ENCODE peak calls at places on chromosomes 13 and 19, in eight cellular contexts. M, J, L, T, K, N, S and W are unnamed samples.

GRCh38 chr13:28059214-28059613 is 41.2 kb downstream of the FLT3 start:
- DNase-seq in T (peak; percentile 51), S (no peak), L (peak; percentile 16), K (peak; percentile 62), M (peak; percentile 33), N (peak; percentile 44), J (peak; percentile 54), W (peak; percentile 36)

GRCh38 chr19:45518469-45518826 is 11.2 kb downstream of the VASP start:
- DNase-seq in J (no peak), S (peak; percentile 7), L (no peak), T (peak; percentile 57), N (peak; percentile 56), K (no peak), M (no peak), W (no peak)

GRCh38 chr13:113398963-113399754 is 35.2 kb upstream of the GRTP1 start:
- DNase-seq in M (no peak), L (no peak), S (no peak), K (peak; percentile 30), N (no peak), J (no peak), T (no peak), W (no peak)

GRCh38 chr13:102359264-102359663 is 42.6 kb downstream of the FGF14 start:
- DNase-seq in M (no peak), J (no peak), L (no peak), N (no peak), T (no peak), K (no peak), S (no peak), W (no peak)

GRCh38 chr19:31352296-31352781 is 3.1 kb upstream of the TSHZ3 start:
- DNase-seq in L (no peak), K (no peak), S (no peak), M (no peak), N (no peak), J (no peak), T (no peak), W (no peak)

GRCh38 chr19:31149306-31149975 is 199.8 kb downstream of the TSHZ3 start:
- DNase-seq in J (no peak), N (no peak), L (no peak), K (no peak), M (no peak), S (no peak), T (no peak), W (no peak)

GRCh38 chr19:42132030-42132628 is at the start of gene POU2F2:
- DNase-seq in N (peak; percentile 54), K (no peak), J (no peak), L (no peak), M (no peak), T (peak; percentile 81), S (no peak), W (no peak)

GRCh38 chr13:101343128-101343787 is 73.0 kb downstream of the NALCN start:
- DNase-seq in L (no peak), N (no peak), K (no peak), M (no peak), S (no peak), J (no peak), T (no peak), W (no peak)

GRCh38 chr19:33232656-33233055 is 7.0 kb upstream of the SLC7A10 start:
- DNase-seq in L (no peak), S (no peak), J (no peak), K (no peak), T (no peak), M (no peak), N (no peak), W (no peak)

GRCh38 chr13:113915786-113916329 is 52.0 kb upstream of the GAS6 start:
- DNase-seq in S (no peak), T (no peak), J (no peak), M (no peak), K (no peak), N (peak; percentile 19), L (no peak), W (no peak)

GRCh38 chr19:41904118-41904870 is 21.3 kb downstream of the ARHGEF1 start:
- DNase-seq in L (no peak), M (no peak), J (peak; percentile 81), S (no peak), K (no peak), N (peak; percentile 90), T (peak; percentile 90), W (no peak)

GRCh38 chr13:41914552-41914951 is 46.4 kb downstream of the VWA8 start:
- DNase-seq in S (no peak), T (no peak), M (no peak), L (no peak), J (no peak), N (no peak), K (no peak), W (no peak)
- H3K27ac ChIP-seq in S (peak overlapping the region; percentile 35), T (no peak overlapping the region), M (peak overlapping the region; percentile 23), L (peak overlapping the region; percentile 15), J (no peak overlapping the region), N (no peak overlapping the region), K (no peak overlapping the region), W (no peak overlapping the region)

DNA sequence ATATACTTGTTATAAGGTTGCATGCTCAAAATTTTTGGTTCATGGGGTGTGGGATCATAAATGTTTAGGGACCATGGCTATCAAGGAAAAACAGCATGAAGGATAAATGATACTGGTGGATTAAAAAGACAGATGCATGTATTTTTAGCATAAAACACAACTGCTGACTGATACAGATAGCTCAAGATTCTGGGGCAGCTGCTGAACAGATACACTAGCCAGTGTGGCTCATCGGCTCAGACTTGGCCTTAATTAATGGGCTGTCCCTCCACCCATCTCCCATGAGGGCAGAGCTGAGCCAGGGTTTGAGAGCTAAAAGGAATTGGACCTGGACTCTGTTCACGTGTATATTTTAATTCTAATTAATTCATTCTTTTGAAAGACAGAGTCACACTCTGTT is 11.5 kb downstream of the ALOX5AP start:
- DNase-seq in S (no peak), M (no peak), N (no peak), J (no peak), T (no peak), L (no peak), K (no peak), W (no peak)
- H3K27ac ChIP-seq in S (no peak overlapping the region), M (no peak overlapping the region), N (no peak overlapping the region), J (no peak overlapping the region), T (peak overlapping the region; percentile 20), L (no peak overlapping the region), K (no peak overlapping the region), W (no peak overlapping the region)

DNA sequence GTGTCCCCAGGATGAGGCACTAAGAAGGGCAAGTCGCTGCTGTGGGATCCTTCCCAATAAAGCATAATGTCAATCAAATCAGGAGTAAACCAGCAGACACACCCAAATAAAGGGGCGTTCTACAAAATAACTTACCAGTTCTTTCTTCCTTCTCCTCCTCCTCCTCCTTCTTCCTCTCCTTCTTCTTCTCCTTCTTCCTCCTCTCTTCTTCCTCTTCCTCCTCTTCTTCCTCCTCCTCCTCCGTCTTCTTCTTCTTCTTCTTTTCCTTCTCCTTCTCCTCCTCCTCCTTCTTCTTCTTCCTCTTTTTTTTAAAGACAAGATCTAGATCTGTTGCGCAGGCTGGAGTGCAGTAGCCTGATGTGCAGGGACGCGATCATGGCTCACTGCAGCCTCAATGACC is 225.8 kb downstream of the UQCRFS1 start:
- DNase-seq in N (no peak), M (no peak), K (no peak), S (no peak), L (no peak), J (no peak), T (no peak), W (no peak)
- H3K27ac ChIP-seq in N (no peak overlapping the region), M (no peak overlapping the region), K (no peak overlapping the region), S (no peak overlapping the region), L (no peak overlapping the region), J (no peak overlapping the region), T (no peak overlapping the region), W (no peak overlapping the region)

DNA sequence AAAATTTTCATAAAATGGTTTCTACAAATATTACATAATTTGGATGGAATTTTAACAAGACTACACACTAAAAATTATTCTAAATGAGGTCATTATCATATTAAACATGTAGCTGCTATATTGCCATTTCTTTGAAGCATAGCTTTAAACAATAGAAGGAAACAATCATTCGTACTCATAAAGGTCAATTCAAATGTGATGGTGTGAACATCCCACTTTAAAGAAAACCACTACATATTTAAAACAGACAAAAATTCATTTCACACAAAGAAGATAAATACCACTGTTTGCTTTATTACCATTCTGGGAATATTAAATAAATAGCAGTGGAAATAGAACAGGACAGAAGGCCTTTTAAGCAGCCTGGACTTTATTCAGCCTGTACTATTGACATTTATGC is 214.9 kb upstream of the SPRY2 start:
- DNase-seq in K (no peak), L (no peak), S (no peak), N (no peak), T (no peak), J (no peak), M (no peak), W (no peak)
- H3K27ac ChIP-seq in K (no peak overlapping the region), L (no peak overlapping the region), S (no peak overlapping the region), N (no peak overlapping the region), T (no peak overlapping the region), J (no peak overlapping the region), M (no peak overlapping the region), W (no peak overlapping the region)

DNA sequence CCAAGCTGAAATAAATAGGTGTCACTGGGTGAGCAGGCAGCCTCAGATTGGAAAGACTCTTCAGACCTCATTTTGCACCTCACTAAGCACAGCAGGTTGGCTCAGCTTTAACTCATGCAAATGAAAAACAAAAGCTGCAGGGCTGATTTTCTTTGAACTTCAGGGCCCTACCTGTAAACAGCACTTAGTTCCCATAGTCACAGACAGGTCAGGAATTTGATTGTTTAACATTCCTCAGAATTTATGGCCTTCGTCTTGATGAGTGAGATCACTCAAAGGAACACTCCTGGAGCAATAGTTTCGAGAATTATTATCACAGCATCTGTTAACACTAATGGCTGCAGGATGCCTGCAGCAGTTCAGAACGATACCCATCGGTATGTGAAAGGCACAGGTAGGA is 718.5 kb downstream of the EFNB2 start:
- DNase-seq in T (no peak), L (peak; percentile 15), M (no peak), K (no peak), J (peak; percentile 38), N (no peak), S (no peak), W (peak; percentile 28)
- H3K27ac ChIP-seq in T (no peak overlapping the region), L (no peak overlapping the region), M (no peak overlapping the region), K (no peak overlapping the region), J (no peak overlapping the region), N (no peak overlapping the region), S (no peak overlapping the region), W (no peak overlapping the region)

DNA sequence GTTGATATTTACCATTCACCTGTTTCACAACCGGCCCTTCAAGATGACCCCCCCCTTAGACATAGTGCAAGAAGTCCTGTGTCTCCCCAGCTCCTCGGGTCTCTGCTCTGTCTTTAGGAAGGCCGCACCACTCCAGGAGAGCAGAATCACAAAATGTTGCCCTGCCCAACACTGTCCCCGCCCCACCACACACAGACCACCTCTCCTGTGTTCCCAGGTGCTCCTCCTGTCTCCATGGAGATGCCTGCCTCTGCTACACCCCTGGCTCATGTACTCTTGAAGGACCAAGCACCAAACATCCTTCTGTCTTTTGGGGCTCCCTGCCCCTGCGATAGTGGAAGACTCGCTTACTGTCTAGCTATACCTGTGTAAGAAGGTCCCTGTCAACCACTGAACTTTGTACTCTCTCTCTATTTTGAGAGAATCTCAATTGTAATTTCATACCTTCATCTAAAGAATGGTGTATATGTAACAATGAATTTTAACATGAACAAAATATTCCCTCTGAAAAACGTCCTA is 9.6 kb upstream of the TNFRSF19 start:
- DNase-seq in L (no peak), T (no peak), J (no peak), S (no peak), N (no peak), M (no peak), K (no peak), W (no peak)
- H3K27ac ChIP-seq in L (no peak overlapping the region), T (no peak overlapping the region), J (no peak overlapping the region), S (peak overlapping the region; percentile 74), N (no peak overlapping the region), M (peak overlapping the region; percentile 86), K (no peak overlapping the region), W (no peak overlapping the region)

GRCh38 chr19:13010992-13011652 is 15.8 kb downstream of the NFIX start:
- DNase-seq in K (no peak), N (no peak), L (no peak), T (no peak), M (no peak), S (no peak), J (no peak), W (no peak)
- H3K27ac ChIP-seq in K (no peak overlapping the region), N (peak overlapping the region; percentile 94), L (no peak overlapping the region), T (peak overlapping the region; percentile 87), M (no peak overlapping the region), S (no peak overlapping the region), J (no peak overlapping the region), W (peak overlapping the region; percentile 98)